ENCODE peak calls at places on chromosomes 11 and 22, in six cellular contexts. One of them, this sample, is unnamed.

GRCh38 chr11:95324826-95325225 is 93.8 kb upstream of the SESN3 start:
- DNase-seq in T-helper 9 cell: no peak
- DNase-seq in stimulated activated CD4-positive, alpha-beta T cell treated with anti-CD3 and anti-CD28 coated beads, Interleukin-2, amount 100 ng/mL, for 48 hours: no peak
- DNase-seq in mucosa of gallbladder: no peak
- DNase-seq in activated naive CD8-positive, alpha-beta T cell treated with anti-CD3 and anti-CD28 coated beads, Interleukin-2, amount 50 U/mL, for 24 hours: no peak
- DNase-seq in NCI-H2029: no peak
- DNase-seq in this sample: no peak

GRCh38 chr11:56513280-56513679 is 22.1 kb upstream of the OR5M8 start:
- DNase-seq in activated naive CD8-positive, alpha-beta T cell treated with anti-CD3 and anti-CD28 coated beads, Interleukin-2, amount 50 U/mL, for 24 hours: no peak
- DNase-seq in T-helper 9 cell: no peak
- DNase-seq in NCI-H2029: no peak
- DNase-seq in mucosa of gallbladder: no peak
- DNase-seq in stimulated activated CD4-positive, alpha-beta T cell treated with anti-CD3 and anti-CD28 coated beads, Interleukin-2, amount 100 ng/mL, for 48 hours: no peak
- DNase-seq in this sample: no peak

GRCh38 chr22:44096736-44097135 is 72.6 kb downstream of the PARVB start:
- DNase-seq in stimulated activated CD4-positive, alpha-beta T cell treated with anti-CD3 and anti-CD28 coated beads, Interleukin-2, amount 100 ng/mL, for 48 hours: no peak
- DNase-seq in activated naive CD8-positive, alpha-beta T cell treated with anti-CD3 and anti-CD28 coated beads, Interleukin-2, amount 50 U/mL, for 24 hours: no peak
- DNase-seq in NCI-H2029: no peak
- DNase-seq in T-helper 9 cell: no peak
- DNase-seq in mucosa of gallbladder: no peak
- DNase-seq in this sample: no peak

GRCh38 chr11:119339581-119340334 is 925 bp downstream of the C1QTNF5 start:
- DNase-seq in mucosa of gallbladder: peak
- DNase-seq in stimulated activated CD4-positive, alpha-beta T cell treated with anti-CD3 and anti-CD28 coated beads, Interleukin-2, amount 100 ng/mL, for 48 hours: no peak
- DNase-seq in activated naive CD8-positive, alpha-beta T cell treated with anti-CD3 and anti-CD28 coated beads, Interleukin-2, amount 50 U/mL, for 24 hours: peak
- DNase-seq in T-helper 9 cell: peak
- DNase-seq in NCI-H2029: no peak
- DNase-seq in this sample: no peak

GRCh38 chr22:42425989-42426355 is 6.2 kb downstream of the NFAM1 start:
- DNase-seq in mucosa of gallbladder: no peak
- DNase-seq in T-helper 9 cell: no peak
- DNase-seq in activated naive CD8-positive, alpha-beta T cell treated with anti-CD3 and anti-CD28 coated beads, Interleukin-2, amount 50 U/mL, for 24 hours: no peak
- DNase-seq in NCI-H2029: no peak
- DNase-seq in stimulated activated CD4-positive, alpha-beta T cell treated with anti-CD3 and anti-CD28 coated beads, Interleukin-2, amount 100 ng/mL, for 48 hours: no peak
- DNase-seq in this sample: no peak

GRCh38 chr11:75523811-75524401 is 1.8 kb downstream of the GDPD5 start:
- DNase-seq in mucosa of gallbladder: no peak
- DNase-seq in NCI-H2029: no peak
- DNase-seq in T-helper 9 cell: no peak
- DNase-seq in activated naive CD8-positive, alpha-beta T cell treated with anti-CD3 and anti-CD28 coated beads, Interleukin-2, amount 50 U/mL, for 24 hours: no peak
- DNase-seq in stimulated activated CD4-positive, alpha-beta T cell treated with anti-CD3 and anti-CD28 coated beads, Interleukin-2, amount 100 ng/mL, for 48 hours: no peak
- DNase-seq in this sample: no peak

GRCh38 chr11:65471410-65471762 is 27.5 kb upstream of the MALAT1 start:
- DNase-seq in T-helper 9 cell: no peak
- DNase-seq in mucosa of gallbladder: no peak
- DNase-seq in stimulated activated CD4-positive, alpha-beta T cell treated with anti-CD3 and anti-CD28 coated beads, Interleukin-2, amount 100 ng/mL, for 48 hours: no peak
- DNase-seq in activated naive CD8-positive, alpha-beta T cell treated with anti-CD3 and anti-CD28 coated beads, Interleukin-2, amount 50 U/mL, for 24 hours: peak
- DNase-seq in NCI-H2029: no peak
- DNase-seq in this sample: no peak

GRCh38 chr11:121581607-121582006 is 128.8 kb upstream of the SORL1-AS1 start:
- DNase-seq in NCI-H2029: no peak
- DNase-seq in activated naive CD8-positive, alpha-beta T cell treated with anti-CD3 and anti-CD28 coated beads, Interleukin-2, amount 50 U/mL, for 24 hours: no peak
- DNase-seq in stimulated activated CD4-positive, alpha-beta T cell treated with anti-CD3 and anti-CD28 coated beads, Interleukin-2, amount 100 ng/mL, for 48 hours: no peak
- DNase-seq in T-helper 9 cell: no peak
- DNase-seq in mucosa of gallbladder: no peak
- DNase-seq in this sample: no peak

GRCh38 chr22:40512426-40513136 is 123.9 kb downstream of the MRTFA start:
- DNase-seq in NCI-H2029: peak
- DNase-seq in mucosa of gallbladder: peak
- DNase-seq in stimulated activated CD4-positive, alpha-beta T cell treated with anti-CD3 and anti-CD28 coated beads, Interleukin-2, amount 100 ng/mL, for 48 hours: no peak
- DNase-seq in T-helper 9 cell: no peak
- DNase-seq in activated naive CD8-positive, alpha-beta T cell treated with anti-CD3 and anti-CD28 coated beads, Interleukin-2, amount 50 U/mL, for 24 hours: no peak
- DNase-seq in this sample: no peak

GRCh38 chr11:96001037-96001436 is 77.1 kb upstream of the MTMR2 start:
- DNase-seq in NCI-H2029: no peak
- DNase-seq in mucosa of gallbladder: peak
- DNase-seq in stimulated activated CD4-positive, alpha-beta T cell treated with anti-CD3 and anti-CD28 coated beads, Interleukin-2, amount 100 ng/mL, for 48 hours: no peak
- DNase-seq in activated naive CD8-positive, alpha-beta T cell treated with anti-CD3 and anti-CD28 coated beads, Interleukin-2, amount 50 U/mL, for 24 hours: no peak
- DNase-seq in T-helper 9 cell: no peak
- DNase-seq in this sample: no peak